ENCODE peak calls at places on chromosomes 4 and X, in seven cellular contexts. One of them, this sample, is unnamed.

GRCh38 chr4:83110970-83111369 is 3.6 kb downstream of the PLAC8 start:
- DNase-seq in GM12878: no peak
- DNase-seq in stomach: no peak
- DNase-seq in psoas muscle: no peak
- DNase-seq in upper lobe of right lung: no peak
- DNase-seq in GM06990: no peak
- DNase-seq in upper lobe of left lung: no peak
- DNase-seq in this sample: no peak

GRCh38 chrX:29867971-29868370 is 347.4 kb upstream of the MAGEB2 start:
- DNase-seq in upper lobe of right lung: no peak
- DNase-seq in psoas muscle: no peak
- DNase-seq in GM06990: no peak
- DNase-seq in GM12878: no peak
- DNase-seq in stomach: no peak
- DNase-seq in upper lobe of left lung: no peak
- DNase-seq in this sample: no peak

GRCh38 chr4:150598906-150599305 is 17.0 kb downstream of the MAB21L2 start:
- DNase-seq in stomach: no peak
- DNase-seq in upper lobe of left lung: peak
- DNase-seq in upper lobe of right lung: no peak
- DNase-seq in GM06990: no peak
- DNase-seq in GM12878: no peak
- DNase-seq in psoas muscle: no peak
- DNase-seq in this sample: no peak

GRCh38 chr4:151895671-151896070 is 134.9 kb upstream of the GATB start:
- DNase-seq in psoas muscle: no peak
- DNase-seq in GM06990: no peak
- DNase-seq in upper lobe of right lung: no peak
- DNase-seq in upper lobe of left lung: no peak
- DNase-seq in stomach: no peak
- DNase-seq in GM12878: no peak
- DNase-seq in this sample: no peak

GRCh38 chrX:135327299-135327698 is 18.0 kb downstream of the ETDC start:
- DNase-seq in upper lobe of left lung: no peak
- DNase-seq in stomach: no peak
- DNase-seq in upper lobe of right lung: no peak
- DNase-seq in GM06990: no peak
- DNase-seq in psoas muscle: no peak
- DNase-seq in GM12878: no peak
- DNase-seq in this sample: no peak

GRCh38 chrX:25207803-25208202 is 192.0 kb upstream of the ARX start:
- DNase-seq in GM12878: no peak
- DNase-seq in upper lobe of right lung: no peak
- DNase-seq in upper lobe of left lung: no peak
- DNase-seq in stomach: no peak
- DNase-seq in psoas muscle: no peak
- DNase-seq in GM06990: no peak
- DNase-seq in this sample: no peak

GRCh38 chr4:38290914-38291313 is 330.7 kb downstream of the PTTG2 start:
- DNase-seq in GM12878: no peak
- DNase-seq in stomach: no peak
- DNase-seq in GM06990: no peak
- DNase-seq in upper lobe of right lung: no peak
- DNase-seq in psoas muscle: no peak
- DNase-seq in upper lobe of left lung: no peak
- DNase-seq in this sample: no peak

GRCh38 chrX:29841750-29842149 is 373.6 kb upstream of the MAGEB2 start:
- DNase-seq in psoas muscle: no peak
- DNase-seq in upper lobe of left lung: no peak
- DNase-seq in GM06990: no peak
- DNase-seq in upper lobe of right lung: no peak
- DNase-seq in GM12878: no peak
- DNase-seq in stomach: no peak
- DNase-seq in this sample: no peak

GRCh38 chr4:18020671-18021469 is 685 bp downstream of the LCORL start:
- DNase-seq in GM12878: peak
- DNase-seq in GM06990: peak
- DNase-seq in psoas muscle: peak
- DNase-seq in upper lobe of left lung: no peak
- DNase-seq in upper lobe of right lung: peak
- DNase-seq in stomach: peak
- DNase-seq in this sample: peak

GRCh38 chr4:7831330-7831729 is 108.3 kb downstream of the AFAP1 start:
- DNase-seq in psoas muscle: peak
- DNase-seq in GM12878: no peak
- DNase-seq in upper lobe of right lung: no peak
- DNase-seq in upper lobe of left lung: no peak
- DNase-seq in stomach: no peak
- DNase-seq in GM06990: peak
- DNase-seq in this sample: no peak

GRCh38 chrX:425056-425455 is 38.3 kb upstream of the PPP2R3B start:
- DNase-seq in GM12878: no peak
- DNase-seq in GM06990: no peak
- DNase-seq in stomach: no peak
- DNase-seq in upper lobe of right lung: no peak
- DNase-seq in upper lobe of left lung: no peak
- DNase-seq in psoas muscle: peak
- DNase-seq in this sample: no peak

GRCh38 chr4:149891381-149891780 is 75.7 kb upstream of the IQCM start:
- DNase-seq in GM06990: no peak
- DNase-seq in psoas muscle: no peak
- DNase-seq in GM12878: no peak
- DNase-seq in upper lobe of right lung: no peak
- DNase-seq in upper lobe of left lung: no peak
- DNase-seq in stomach: no peak
- DNase-seq in this sample: no peak

GRCh38 chrX:65837875-65838549 is 170.6 kb downstream of the MSN start:
- DNase-seq in upper lobe of right lung: no peak
- DNase-seq in psoas muscle: no peak
- DNase-seq in GM12878: no peak
- DNase-seq in GM06990: no peak
- DNase-seq in upper lobe of left lung: no peak
- DNase-seq in stomach: no peak
- DNase-seq in this sample: no peak

GRCh38 chr4:108072300-108072699 is 82.6 kb downstream of the HADH start:
- DNase-seq in GM06990: peak
- DNase-seq in upper lobe of left lung: no peak
- DNase-seq in GM12878: peak
- DNase-seq in psoas muscle: no peak
- DNase-seq in stomach: no peak
- DNase-seq in upper lobe of right lung: no peak
- DNase-seq in this sample: no peak

GRCh38 chr4:42750831-42751230 is 93.9 kb upstream of the ATP8A1 start:
- DNase-seq in GM12878: no peak
- DNase-seq in stomach: no peak
- DNase-seq in upper lobe of right lung: no peak
- DNase-seq in upper lobe of left lung: no peak
- DNase-seq in psoas muscle: no peak
- DNase-seq in GM06990: no peak
- DNase-seq in this sample: no peak

DNA sequence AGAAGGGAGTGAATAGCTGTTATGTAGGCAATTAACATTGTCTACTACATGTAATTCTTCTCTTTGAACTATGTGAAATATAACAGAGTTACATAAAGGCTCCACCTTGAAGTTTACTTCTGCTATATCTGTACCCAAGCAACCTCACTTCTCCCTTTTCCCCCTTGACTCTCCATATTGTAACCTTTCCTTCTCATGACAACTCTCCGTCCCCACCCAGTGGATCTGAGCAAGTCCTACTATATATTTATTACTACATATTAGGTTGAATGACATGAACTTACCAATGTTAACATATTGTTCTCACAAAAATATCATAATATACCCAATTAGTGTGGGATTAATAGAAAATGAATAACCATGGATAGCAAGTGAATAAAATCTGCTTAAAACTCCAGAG is 93.2 kb upstream of the ATP8A1 start:
- DNase-seq in psoas muscle: no peak
- DNase-seq in upper lobe of left lung: no peak
- DNase-seq in stomach: no peak
- DNase-seq in GM12878: peak
- DNase-seq in GM06990: no peak
- DNase-seq in upper lobe of right lung: no peak
- DNase-seq in this sample: no peak
- TF ChIP-seq CTCF in psoas muscle: peak
- TF ChIP-seq CTCF in upper lobe of left lung: no peak
- TF ChIP-seq CTCF in stomach: no peak
- TF ChIP-seq CTCF in GM12878: peak
- TF ChIP-seq CTCF in GM06990: peak
- TF ChIP-seq CTCF in upper lobe of right lung: peak
- TF ChIP-seq CTCF in this sample: no peak

GRCh38 chr4:132614682-132615081 is 534.4 kb upstream of the PCDH10 start:
- DNase-seq in upper lobe of right lung: no peak
- DNase-seq in GM06990: no peak
- DNase-seq in upper lobe of left lung: no peak
- DNase-seq in psoas muscle: no peak
- DNase-seq in GM12878: no peak
- DNase-seq in stomach: no peak
- DNase-seq in this sample: no peak
- TF ChIP-seq CTCF in upper lobe of right lung: peak
- TF ChIP-seq CTCF in GM06990: no peak
- TF ChIP-seq CTCF in upper lobe of left lung: no peak
- TF ChIP-seq CTCF in psoas muscle: no peak
- TF ChIP-seq CTCF in GM12878: no peak
- TF ChIP-seq CTCF in stomach: no peak
- TF ChIP-seq CTCF in this sample: peak

GRCh38 chr4:13968723-13969122 is 341.2 kb upstream of the BOD1L1 start:
- DNase-seq in GM06990: no peak
- DNase-seq in GM12878: no peak
- DNase-seq in upper lobe of left lung: no peak
- DNase-seq in upper lobe of right lung: no peak
- DNase-seq in stomach: no peak
- DNase-seq in psoas muscle: no peak
- DNase-seq in this sample: no peak
- TF ChIP-seq CTCF in GM06990: no peak
- TF ChIP-seq CTCF in GM12878: no peak
- TF ChIP-seq CTCF in upper lobe of left lung: no peak
- TF ChIP-seq CTCF in upper lobe of right lung: no peak
- TF ChIP-seq CTCF in stomach: no peak
- TF ChIP-seq CTCF in psoas muscle: no peak
- TF ChIP-seq CTCF in this sample: no peak

DNA sequence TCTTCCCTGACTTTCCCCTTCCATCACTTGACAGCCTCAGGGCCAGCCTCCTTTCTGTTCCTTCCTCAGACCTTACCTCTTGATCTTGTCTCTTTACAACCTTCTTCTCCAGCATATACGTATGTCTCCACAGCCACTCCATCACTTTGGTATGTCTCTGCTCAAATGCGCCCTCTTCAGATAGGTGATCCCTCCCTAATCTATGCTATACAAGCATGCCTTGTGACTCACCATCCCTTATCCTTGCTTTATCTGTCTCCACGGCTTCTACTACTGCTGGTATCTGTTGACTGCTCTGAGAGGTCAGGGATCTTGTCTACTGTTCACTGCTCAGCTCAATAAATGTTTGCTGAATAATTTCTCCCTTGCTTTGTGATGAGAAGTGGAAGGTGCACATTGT is 9.0 kb downstream of the ARAP2 start:
- DNase-seq in psoas muscle: no peak
- DNase-seq in GM06990: no peak
- DNase-seq in upper lobe of left lung: no peak
- DNase-seq in upper lobe of right lung: no peak
- DNase-seq in stomach: no peak
- DNase-seq in GM12878: no peak
- DNase-seq in this sample: no peak
- TF ChIP-seq CTCF in psoas muscle: no peak
- TF ChIP-seq CTCF in GM06990: no peak
- TF ChIP-seq CTCF in upper lobe of left lung: no peak
- TF ChIP-seq CTCF in upper lobe of right lung: no peak
- TF ChIP-seq CTCF in stomach: no peak
- TF ChIP-seq CTCF in GM12878: no peak
- TF ChIP-seq CTCF in this sample: no peak

DNA sequence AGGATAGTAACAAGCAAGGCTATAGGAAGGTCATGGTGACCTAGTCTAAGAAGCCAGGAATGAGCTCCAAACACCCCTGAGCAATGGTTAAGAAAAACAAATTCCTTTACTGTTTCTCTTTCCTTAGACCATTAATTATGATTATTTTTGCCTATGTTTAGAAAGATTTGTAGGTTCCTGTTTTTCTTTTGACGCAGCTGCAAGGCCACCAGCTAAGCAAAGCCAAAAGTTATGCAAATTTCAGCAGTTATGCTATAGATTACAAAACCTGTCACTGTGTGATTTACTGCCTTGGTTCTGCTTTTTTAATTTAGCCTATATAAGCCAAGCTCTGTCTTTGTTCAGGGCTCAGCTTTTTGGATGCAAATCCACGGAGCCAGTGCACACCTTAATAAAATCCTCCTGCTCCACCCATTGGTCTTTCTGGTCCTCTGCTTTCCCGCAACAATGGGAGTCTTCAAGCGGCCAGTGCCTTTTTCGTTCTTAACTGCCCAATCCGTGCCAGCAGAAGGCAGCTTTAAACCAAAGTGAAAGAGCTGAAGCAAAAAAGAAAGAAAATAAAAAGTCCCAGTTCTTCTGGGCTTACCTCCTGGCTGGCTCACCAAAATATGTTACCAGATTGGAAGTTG is 1.4 kb upstream of the CEP135 start:
- DNase-seq in stomach: no peak
- DNase-seq in upper lobe of left lung: no peak
- DNase-seq in GM12878: peak
- DNase-seq in psoas muscle: no peak
- DNase-seq in upper lobe of right lung: no peak
- DNase-seq in GM06990: peak
- DNase-seq in this sample: no peak
- TF ChIP-seq CTCF in stomach: no peak
- TF ChIP-seq CTCF in upper lobe of left lung: no peak
- TF ChIP-seq CTCF in GM12878: no peak
- TF ChIP-seq CTCF in psoas muscle: no peak
- TF ChIP-seq CTCF in upper lobe of right lung: no peak
- TF ChIP-seq CTCF in GM06990: no peak
- TF ChIP-seq CTCF in this sample: no peak

DNA sequence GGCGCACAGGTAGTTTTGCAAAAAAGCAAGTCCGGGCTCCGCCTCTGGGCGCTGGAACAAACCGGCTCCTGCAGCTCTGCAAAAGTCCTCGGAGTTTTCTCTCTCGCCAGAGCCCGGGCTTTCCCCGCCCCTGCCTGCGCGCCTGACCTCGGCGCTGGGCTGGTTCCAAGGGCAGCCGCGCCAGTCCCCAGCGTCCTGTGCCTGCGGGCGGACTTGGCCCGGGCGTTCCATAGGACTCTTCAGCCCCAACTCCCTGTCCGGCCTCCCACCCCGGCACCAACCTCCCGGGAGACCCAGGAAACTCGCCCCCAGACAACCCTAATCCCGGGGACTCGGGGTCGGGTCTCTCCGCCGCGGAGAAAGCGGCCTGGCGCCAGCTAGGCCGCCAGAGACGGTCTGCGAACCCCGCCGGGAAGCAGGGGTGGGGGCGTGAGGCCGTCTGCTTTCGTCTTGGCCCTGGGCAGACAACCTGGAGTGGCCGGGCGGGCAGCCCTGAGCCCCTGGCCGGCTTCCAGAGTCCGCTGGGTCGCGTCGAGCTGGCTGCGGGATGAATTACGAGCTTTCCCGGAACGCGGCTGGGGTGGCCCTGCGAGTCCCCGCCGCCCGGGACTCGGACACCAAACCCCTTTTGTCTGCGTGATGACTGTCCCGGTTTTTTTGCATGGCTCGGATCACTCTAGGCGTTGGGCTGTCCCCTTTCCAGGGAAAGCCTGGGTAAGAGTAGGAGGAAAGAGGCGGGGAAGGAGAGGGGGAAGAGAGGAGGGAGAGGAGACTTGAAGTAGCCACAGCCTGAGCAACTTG is 971 bp downstream of the MXRA5 start:
- DNase-seq in stomach: peak
- DNase-seq in psoas muscle: peak
- DNase-seq in GM12878: no peak
- DNase-seq in upper lobe of right lung: peak
- DNase-seq in GM06990: no peak
- DNase-seq in upper lobe of left lung: peak
- DNase-seq in this sample: peak
- TF ChIP-seq CTCF in stomach: no peak
- TF ChIP-seq CTCF in psoas muscle: no peak
- TF ChIP-seq CTCF in GM12878: no peak
- TF ChIP-seq CTCF in upper lobe of right lung: no peak
- TF ChIP-seq CTCF in GM06990: no peak
- TF ChIP-seq CTCF in upper lobe of left lung: no peak
- TF ChIP-seq CTCF in this sample: no peak